ENCODE peak calls at places on chromosomes 13 and 19, in seven cellular contexts. F, E, G, N, Z, U and W are unnamed samples.

GRCh38 chr13:98900442-98900841 is 77.4 kb downstream of the DOCK9 start:
- DNase-seq in N (no peak), E (no peak), Z (no peak), G (no peak), U (no peak), F (no peak), W (no peak)

GRCh38 chr19:16316506-16316882 is 8.1 kb upstream of the KLF2 start:
- DNase-seq in G (no peak), F (no peak), Z (no peak), N (no peak), E (no peak), U (no peak), W (no peak)

GRCh38 chr13:45492538-45492937 is 27.8 kb downstream of the COG3 start:
- DNase-seq in U (no peak), G (no peak), N (no peak), F (no peak), Z (no peak), E (no peak), W (no peak)

GRCh38 chr13:99339736-99340392 is 32.7 kb upstream of the GPR183 start:
- DNase-seq in Z (peak), U (no peak), N (no peak), G (peak), F (no peak), E (no peak), W (no peak)

GRCh38 chr19:17448190-17448967 is at the start of gene TMEM221:
- DNase-seq in Z (peak), U (peak), F (peak), E (peak), N (peak), G (no peak), W (no peak)

GRCh38 chr13:99886706-99887105 is 84.9 kb downstream of the ZIC5 start:
- DNase-seq in U (no peak), N (no peak), F (no peak), G (no peak), E (no peak), Z (no peak), W (no peak)

GRCh38 chr19:8361921-8362793 is 1.8 kb upstream of the ANGPTL4 start:
- DNase-seq in F (peak), Z (no peak), G (peak), N (peak), E (peak), U (peak), W (peak)

GRCh38 chr19:4453232-4454179 is 4.1 kb downstream of the UBXN6 start:
- DNase-seq in U (no peak), Z (no peak), E (no peak), G (no peak), N (no peak), F (no peak), W (no peak)

GRCh38 chr19:37817180-37817911 is 38.0 kb upstream of the ZNF573 start:
- DNase-seq in N (peak), Z (peak), G (peak), E (peak), F (peak), U (peak), W (no peak)

GRCh38 chr13:112885782-112886268 is 83.2 kb upstream of the MCF2L start:
- DNase-seq in G (peak), U (peak), F (peak), Z (no peak), E (peak), N (peak), W (peak)

GRCh38 chr13:99892866-99893504 is 78.6 kb downstream of the ZIC5 start:
- DNase-seq in Z (no peak), N (no peak), U (no peak), F (no peak), G (no peak), E (no peak), W (no peak)

GRCh38 chr19:17458970-17459369 is 1.8 kb downstream of the NXNL1 start:
- DNase-seq in N (no peak), U (no peak), F (no peak), E (no peak), Z (no peak), G (no peak), W (no peak)

GRCh38 chr19:43380771-43381386 is 27.4 kb downstream of the CD177 start:
- DNase-seq in E (no peak), F (no peak), G (no peak), U (no peak), Z (no peak), N (no peak), W (no peak)

GRCh38 chr13:32261567-32261966 is 53.6 kb downstream of the ZAR1L start:
- DNase-seq in Z (no peak), F (peak), U (peak), N (peak), E (peak), G (no peak), W (no peak)

GRCh38 chr19:4803736-4804695 is 12.5 kb downstream of the FEM1A start:
- DNase-seq in G (no peak), N (no peak), F (peak), U (peak), E (peak), Z (peak), W (no peak)

GRCh38 chr19:10256970-10257615 is 5.1 kb downstream of the MRPL4 start:
- DNase-seq in F (no peak), G (no peak), E (no peak), U (no peak), N (no peak), Z (no peak), W (no peak)

GRCh38 chr19:10252707-10253106 is 693 bp downstream of the MRPL4 start:
- DNase-seq in N (no peak), G (no peak), Z (no peak), F (no peak), U (no peak), E (no peak), W (no peak)

GRCh38 chr19:10254244-10254643 is 2.2 kb downstream of the MRPL4 start:
- DNase-seq in N (no peak), E (no peak), U (no peak), Z (no peak), G (no peak), F (no peak), W (no peak)

GRCh38 chr19:10256551-10256950 is 4.5 kb downstream of the MRPL4 start:
- DNase-seq in Z (no peak), G (no peak), E (no peak), F (no peak), U (no peak), N (no peak), W (no peak)

DNA sequence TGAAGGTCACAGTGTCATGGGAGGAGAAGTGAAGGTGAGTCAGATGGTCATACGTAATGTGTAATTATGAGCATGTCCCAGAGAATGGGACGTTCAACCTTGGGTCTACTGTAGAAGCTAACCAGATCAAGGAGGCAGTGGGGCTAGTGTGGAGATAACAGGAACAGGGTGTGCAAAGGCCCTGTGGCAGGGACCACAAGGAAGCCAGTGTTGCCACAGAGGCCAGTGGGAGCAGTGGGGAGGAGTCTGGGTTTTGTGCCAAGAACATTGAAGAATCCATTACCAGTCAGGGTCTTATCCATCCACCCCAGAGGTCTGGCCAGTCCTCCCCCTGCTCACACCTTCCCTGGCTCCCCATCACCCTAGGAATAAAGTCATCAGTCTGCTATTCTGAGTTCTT is 3.3 kb downstream of the MRPL4 start:
- DNase-seq in U (no peak), F (no peak), E (no peak), N (no peak), Z (no peak), G (no peak), W (no peak)
- H3K4me3 ChIP-seq in U (no peak), F (no peak), E (no peak), N (no peak), Z (no peak), G (no peak), W (no peak)

GRCh38 chr19:42177686-42178019 is 39.8 kb downstream of the DEDD2 start:
- DNase-seq in E (no peak), Z (no peak), U (no peak), F (no peak), G (no peak), N (no peak), W (no peak)
- H3K4me3 ChIP-seq in E (no peak), Z (no peak), U (no peak), F (no peak), G (no peak), N (no peak), W (no peak)

GRCh38 chr19:52473655-52474350 is 20.4 kb downstream of the ZNF578 start:
- DNase-seq in Z (no peak), E (no peak), N (no peak), U (no peak), F (no peak), G (no peak), W (no peak)
- H3K4me3 ChIP-seq in Z (no peak), E (no peak), N (no peak), U (no peak), F (no peak), G (no peak), W (no peak)

DNA sequence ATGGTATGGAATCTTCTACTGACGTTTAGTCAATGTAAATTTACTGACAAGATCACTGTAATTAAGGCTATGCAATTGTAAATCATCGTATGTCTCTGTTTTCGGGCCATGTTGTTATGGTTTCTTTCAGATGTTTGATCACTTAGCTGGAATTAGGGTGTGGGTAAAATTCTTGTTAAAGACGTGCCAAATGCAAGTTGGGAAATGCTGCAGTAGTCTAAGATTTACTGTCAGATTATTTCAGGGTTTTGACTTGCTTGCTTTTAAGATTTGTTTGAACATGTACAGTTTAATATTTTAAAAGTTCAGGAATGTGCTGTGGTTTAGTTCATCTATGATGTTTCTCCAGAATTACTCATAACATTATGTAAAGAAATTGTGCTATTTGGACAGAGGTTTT is 10.8 kb downstream of the NDFIP2 start:
- DNase-seq in G (no peak), Z (no peak), N (no peak), F (no peak), U (no peak), E (no peak), W (peak)
- H3K4me3 ChIP-seq in G (no peak), Z (no peak), N (no peak), F (no peak), U (no peak), E (no peak), W (no peak)

DNA sequence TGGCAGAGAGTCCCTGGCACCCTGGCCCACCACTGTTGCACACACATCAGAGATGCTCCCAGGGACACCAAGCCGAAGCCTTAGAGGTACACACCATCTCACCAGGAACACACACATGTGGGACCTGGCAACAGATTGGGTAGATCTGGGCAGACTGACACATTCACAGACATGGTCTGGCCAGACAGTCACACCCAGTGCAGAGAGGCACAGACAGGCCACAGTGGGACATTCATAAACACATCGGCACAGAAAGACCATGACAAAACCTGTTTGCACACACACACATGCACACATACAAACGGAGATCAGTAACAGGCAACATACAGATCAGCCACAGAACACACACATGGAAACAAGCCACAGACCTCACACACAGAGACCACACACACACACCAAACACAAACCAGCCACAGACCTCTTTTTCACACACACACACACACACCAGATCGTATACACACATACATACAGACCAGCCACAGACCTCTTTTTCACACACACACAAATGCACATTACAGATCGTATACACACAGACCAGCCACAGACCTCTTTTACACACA is 6.3 kb upstream of the JUNB start:
- DNase-seq in F (no peak), U (no peak), N (no peak), Z (no peak), G (no peak), E (no peak), W (no peak)
- H3K4me3 ChIP-seq in F (no peak), U (no peak), N (no peak), Z (no peak), G (no peak), E (no peak), W (no peak)

DNA sequence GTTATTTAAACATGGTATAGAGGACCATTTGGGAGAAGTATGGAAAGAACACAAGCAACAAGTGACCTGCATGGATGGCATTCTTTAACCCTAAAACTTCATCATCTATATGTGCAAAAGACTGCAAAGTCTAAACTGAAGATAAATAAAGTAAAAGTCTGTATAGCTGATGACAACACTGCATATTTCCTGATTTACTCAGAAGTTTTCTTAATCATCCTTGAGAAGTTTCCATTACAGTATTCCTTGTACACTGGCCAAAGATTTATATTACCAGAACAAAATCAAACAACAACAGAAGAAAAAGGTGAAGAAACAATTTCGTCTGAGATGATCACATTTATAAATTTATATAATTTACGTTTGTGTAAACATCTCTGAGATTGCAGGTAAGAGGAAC is 805.7 kb downstream of the PCDH9 start:
- DNase-seq in Z (no peak), E (no peak), F (no peak), U (no peak), G (no peak), N (no peak), W (peak)
- H3K4me3 ChIP-seq in Z (no peak), E (no peak), F (no peak), U (no peak), G (no peak), N (no peak), W (no peak)

GRCh38 chr19:45585158-45585577 is 566 bp upstream of the OPA3 start:
- DNase-seq in Z (no peak), U (no peak), F (no peak), G (no peak), N (no peak), E (no peak), W (no peak)
- H3K4me3 ChIP-seq in Z (peak), U (peak), F (peak), G (peak), N (peak), E (peak), W (peak)